ENCODE peak calls at places on chromosome 16, in six cellular contexts. V, A, Z, K, F and T are unnamed samples.

GRCh38 chr16:88437367-88437964 is 15.6 kb upstream of the ZFPM1 start:
- DNase-seq in V (peak), A (peak), Z (peak), K (peak), F (peak), T (peak)

GRCh38 chr16:26959416-26960009 is 107.2 kb upstream of the C16orf82 start:
- DNase-seq in V (no peak), A (no peak), Z (no peak), K (no peak), F (no peak), T (no peak)

GRCh38 chr16:2835638-2836493 is 5.8 kb downstream of the ZG16B start:
- DNase-seq in V (peak), A (no peak), Z (no peak), K (peak), F (no peak), T (peak)

GRCh38 chr16:24291932-24292331 is 35.8 kb downstream of the CACNG3 start:
- DNase-seq in V (no peak), A (no peak), Z (no peak), K (no peak), F (no peak), T (no peak)

GRCh38 chr16:3443108-3444031 is at the start of the genes NAA60 and ZNF597:
- DNase-seq in V (peak), A (peak), Z (peak), K (peak), F (peak), T (peak)

GRCh38 chr16:14509055-14509454 is 121.0 kb downstream of the PARN start:
- DNase-seq in V (no peak), A (no peak), Z (no peak), K (peak), F (no peak), T (no peak)

GRCh38 chr16:89785523-89786155 is 30.8 kb downstream of the FANCA start:
- DNase-seq in V (no peak), A (no peak), Z (no peak), K (no peak), F (no peak), T (no peak)

GRCh38 chr16:70713342-70713741 is 27.5 kb upstream of the MTSS2 start:
- DNase-seq in V (no peak), A (no peak), Z (no peak), K (no peak), F (no peak), T (no peak)

GRCh38 chr16:72990003-72990521 is 57.9 kb downstream of the ZFHX3 start:
- DNase-seq in V (peak), A (no peak), Z (no peak), K (peak), F (no peak), T (peak)

GRCh38 chr16:11727945-11728543 is 14.6 kb downstream of the TXNDC11 start:
- DNase-seq in V (no peak), A (no peak), Z (no peak), K (no peak), F (no peak), T (no peak)

GRCh38 chr16:31080756-31081419 is 6.7 kb downstream of the ZNF646 start:
- DNase-seq in V (no peak), A (no peak), Z (no peak), K (no peak), F (no peak), T (no peak)

GRCh38 chr16:71610936-71611871 is 14.8 kb upstream of the MARVELD3 start:
- DNase-seq in V (peak), A (peak), Z (peak), K (peak), F (peak), T (peak)

GRCh38 chr16:77212736-77213541 is 13.7 kb downstream of the SYCE1L start:
- DNase-seq in V (no peak), A (peak), Z (peak), K (peak), F (no peak), T (peak)

GRCh38 chr16:48531011-48531962 is 78.7 kb downstream of the N4BP1 start:
- DNase-seq in V (no peak), A (no peak), Z (no peak), K (no peak), F (peak), T (peak)

GRCh38 chr16:53864819-53865491 is 161.0 kb downstream of the FTO start:
- DNase-seq in V (peak), A (no peak), Z (no peak), K (peak), F (no peak), T (peak)

GRCh38 chr16:84643677-84644076 is 4.6 kb upstream of the KLHL36 start:
- DNase-seq in V (no peak), A (no peak), Z (peak), K (peak), F (no peak), T (peak)

GRCh38 chr16:27179500-27180072 is 23.7 kb upstream of the KDM8 start:
- DNase-seq in V (peak), A (peak), Z (peak), K (peak), F (peak), T (peak)

GRCh38 chr16:87254271-87254670 is 62.9 kb downstream of the C16orf95 start:
- DNase-seq in V (no peak), A (no peak), Z (no peak), K (no peak), F (no peak), T (no peak)

DNA sequence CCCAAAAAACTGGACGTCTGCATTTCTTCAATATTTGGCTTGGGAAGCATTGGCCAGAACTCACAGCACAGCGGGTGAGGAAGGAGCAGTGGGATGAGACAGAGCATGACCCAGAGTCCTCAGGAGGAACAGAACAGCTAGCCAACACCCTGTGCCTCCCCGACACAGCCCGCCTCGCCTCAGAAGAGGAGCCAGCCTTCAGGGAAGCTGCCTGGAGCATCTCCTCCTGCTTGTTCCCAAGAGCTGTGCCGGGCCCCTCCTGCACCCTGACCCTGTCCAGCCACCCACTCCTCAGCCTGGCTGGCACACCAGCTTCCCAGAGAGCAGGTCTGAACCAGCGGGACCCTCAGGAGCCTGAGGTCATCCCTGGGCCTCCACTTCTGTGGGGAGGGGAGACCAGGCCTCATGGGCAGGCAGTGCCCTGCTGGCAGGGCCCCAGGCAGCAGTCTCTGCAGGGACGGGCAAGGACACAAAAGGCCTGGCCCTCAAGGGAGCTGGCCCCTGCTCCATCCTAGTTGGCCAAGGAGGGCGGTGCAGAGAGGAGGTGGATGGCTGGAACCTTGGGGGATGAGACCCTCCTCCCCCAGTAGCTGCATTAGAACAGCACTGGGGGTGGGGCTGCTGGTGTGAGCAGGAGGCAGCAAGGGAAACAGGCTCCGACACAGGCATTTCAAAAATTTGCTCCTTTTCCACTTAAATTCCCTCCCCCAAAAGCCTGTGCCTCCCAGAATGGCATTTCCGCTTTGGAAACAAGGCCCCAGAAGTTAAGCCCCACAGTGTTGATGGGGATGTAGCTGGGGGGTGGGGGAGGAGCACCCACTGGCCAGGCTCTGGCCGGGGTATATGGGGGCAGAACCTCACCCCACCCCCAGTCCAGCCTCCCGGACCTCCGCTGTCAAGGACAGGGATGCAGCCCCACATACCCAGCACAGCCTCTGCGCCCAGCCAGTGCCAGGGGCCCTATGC is 1.8 kb upstream of the BCAR1 start:
- DNase-seq in V (no peak), A (peak), Z (no peak), K (no peak), F (no peak), T (peak)
- H3K4me2 ChIP-seq in V (no peak), A (peak), Z (no peak), K (peak), F (no peak), T (peak)

DNA sequence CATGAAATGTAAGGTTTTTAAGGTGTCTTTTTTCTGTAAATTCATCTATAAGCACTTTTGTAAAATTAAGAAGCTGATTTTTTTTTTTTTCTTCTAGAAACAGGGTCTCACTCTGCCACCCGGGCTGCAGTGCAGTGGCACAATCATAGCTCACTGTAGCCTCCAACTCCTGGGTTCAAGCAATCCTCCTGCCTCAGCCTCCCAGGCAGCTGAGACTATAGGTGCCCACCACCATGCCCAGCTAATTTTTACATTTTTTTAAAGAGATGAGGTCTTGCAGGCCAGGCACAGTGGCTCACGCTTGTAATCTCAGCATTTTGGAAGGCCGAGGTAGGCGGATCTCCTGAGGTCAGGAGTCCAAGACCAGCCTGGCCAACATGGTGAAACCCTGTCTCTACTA is 4.5 kb upstream of the CYB5B start:
- DNase-seq in V (no peak), A (no peak), Z (no peak), K (no peak), F (no peak), T (no peak)
- H3K27ac ChIP-seq in V (peak), A (no peak), Z (no peak), K (no peak), F (no peak), T (no peak)

GRCh38 chr16:67173323-67173722 is 3.0 kb downstream of the NOL3 start:
- DNase-seq in V (no peak), A (peak), Z (no peak), K (no peak), F (no peak), T (no peak)
- H3K4me2 ChIP-seq in V (peak), A (peak), Z (no peak), K (peak), F (peak), T (peak)

DNA sequence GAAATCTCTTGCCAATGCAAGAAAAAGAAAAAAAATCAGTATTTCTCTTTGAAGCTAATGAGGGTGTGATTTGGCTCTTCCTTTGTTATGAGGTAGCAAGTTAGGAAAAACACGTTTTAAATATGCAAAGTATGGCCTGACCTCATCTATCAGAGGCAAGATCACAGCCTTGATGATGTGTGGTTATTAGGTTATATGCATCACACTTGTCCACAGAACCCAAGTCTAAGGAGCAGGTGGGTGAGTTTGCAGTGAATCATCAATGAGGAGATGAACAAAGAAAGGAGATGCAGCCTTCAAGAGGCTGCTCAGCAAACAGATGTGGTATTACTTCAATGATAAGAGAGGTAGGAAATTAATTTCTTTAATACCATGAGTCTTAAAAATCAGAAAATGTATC is 594.8 kb upstream of the CDH5 start:
- DNase-seq in V (no peak), A (no peak), Z (no peak), K (peak), F (no peak), T (peak)
- H3K27ac ChIP-seq in V (no peak), A (peak), Z (no peak), K (no peak), F (no peak), T (no peak)

GRCh38 chr16:4655801-4656200 is 31.2 kb downstream of the MGRN1 start:
- DNase-seq in V (no peak), A (no peak), Z (no peak), K (no peak), F (no peak), T (no peak)
- H3K4me2 ChIP-seq in V (no peak), A (no peak), Z (no peak), K (no peak), F (no peak), T (no peak)